ENCODE peak calls at places on chromosomes 2 and 18, in nine cellular contexts. Z is T-cell; Y is MG63; D is DMS53; G is stimulated activated CD4-positive, alpha-beta T cell treated with anti-CD3 and anti-CD28 coated beads, TNF-alpha, amount 100 ng/mL, for 1 hour; M is iris pigment epithelial cell; U is NCI-H460; L is HuH-7; C is spleen. F is an unnamed sample.
A peak's percentile ranks its signal among the peaks of the same experiment; 100 is the strongest.

GRCh38 chr18:75421656-75422055 is 5.8 kb downstream of the SMIM21 start:
- DNase-seq in Z (no peak), Y (no peak), D (no peak), G (no peak), M (peak; percentile 61), U (no peak), L (no peak), C (no peak), F (peak; percentile 24)

GRCh38 chr2:106192752-106193490 is 1.2 kb downstream of the UXS1 start:
- DNase-seq in Z (peak; percentile 14), Y (peak; percentile 49), D (peak; percentile 94), G (peak; percentile 13), M (peak; percentile 98), U (peak; percentile 21), L (peak; percentile 55), C (no peak), F (peak; percentile 72)

GRCh38 chr2:239726091-239726591 is 299.0 kb downstream of the NDUFA10 start:
- DNase-seq in Z (no peak), Y (no peak), D (no peak), G (no peak), M (no peak), U (no peak), L (no peak), C (no peak), F (no peak)

GRCh38 chr18:41906528-41907256 is 48.3 kb upstream of the PIK3C3 start:
- DNase-seq in Z (peak; percentile 18), Y (no peak), D (peak; percentile 68), G (no peak), M (peak; percentile 66), U (peak; percentile 29), L (peak; percentile 3), C (no peak), F (peak; percentile 70)

GRCh38 chr2:37802106-37802791 is 122.8 kb upstream of the RMDN2 start:
- DNase-seq in Z (no peak), Y (peak; percentile 56), D (peak; percentile 85), G (no peak), M (peak; percentile 64), U (no peak), L (no peak), C (no peak), F (peak; percentile 83)

GRCh38 chr2:120747281-120747680 is 11.6 kb downstream of the GLI2 start:
- DNase-seq in Z (no peak), Y (no peak), D (no peak), G (no peak), M (no peak), U (no peak), L (no peak), C (no peak), F (no peak)

GRCh38 chr2:202034249-202035088 is 814 bp downstream of the FZD7 start:
- DNase-seq in Z (peak; percentile 11), Y (peak; percentile 48), D (peak; percentile 75), G (peak; percentile 9), M (peak; percentile 75), U (no peak), L (peak; percentile 30), C (peak; percentile 84), F (peak; percentile 65)

GRCh38 chr2:149218500-149218899 is 111.9 kb upstream of the LYPD6 start:
- DNase-seq in Z (no peak), Y (no peak), D (no peak), G (no peak), M (no peak), U (no peak), L (no peak), C (no peak), F (no peak)

GRCh38 chr2:46841621-46842020 is 74.0 kb downstream of the MCFD2 start:
- DNase-seq in Z (no peak), Y (no peak), D (no peak), G (no peak), M (no peak), U (no peak), L (no peak), C (no peak), F (no peak)

GRCh38 chr2:108449410-108450200 is 599 bp downstream of the GCC2 start:
- DNase-seq in Z (peak; percentile 47), Y (peak; percentile 23), D (peak; percentile 89), G (no peak), M (peak; percentile 36), U (no peak), L (peak; percentile 27), C (no peak), F (peak; percentile 63)

GRCh38 chr2:25537526-25537925 is 135.9 kb downstream of the DTNB start:
- DNase-seq in Z (no peak), Y (no peak), D (peak; percentile 4), G (no peak), M (peak; percentile 16), U (peak; percentile 26), L (no peak), C (no peak), F (peak; percentile 30)

GRCh38 chr2:164868563-164869419 is 27.2 kb upstream of the COBLL1 start:
- DNase-seq in Z (no peak), Y (peak; percentile 54), D (peak; percentile 12), G (no peak), M (peak; percentile 44), U (no peak), L (no peak), C (no peak), F (peak; percentile 65)

GRCh38 chr2:1825046-1825445 is 80.7 kb upstream of the PXDN start:
- DNase-seq in Z (no peak), Y (no peak), D (no peak), G (no peak), M (no peak), U (no peak), L (no peak), C (no peak), F (no peak)

GRCh38 chr18:48736316-48736715 is 197.5 kb downstream of the CTIF start:
- DNase-seq in Z (no peak), Y (no peak), D (no peak), G (no peak), M (no peak), U (no peak), L (no peak), C (no peak), F (peak; percentile 28)